ENCODE peak calls at places on chromosome 19, in four cellular contexts. N is AG10803, R is kidney epithelial cell, J is bronchial epithelial cell. Z is an unnamed sample.

GRCh38 chr19:412356-413355 is 3.7 kb upstream of the C2CD4C start:
- DNase-seq in N (no peak), R (no peak), J (no peak), Z (no peak)

GRCh38 chr19:35225951-35226350 is 2.6 kb downstream of the FAM187B start:
- DNase-seq in N (no peak), R (no peak), J (no peak), Z (no peak)

GRCh38 chr19:15923702-15924101 is 10.6 kb downstream of the CYP4F11 start:
- DNase-seq in N (no peak), R (no peak), J (no peak), Z (no peak)

GRCh38 chr19:46787331-46788100 is 878 bp downstream of the SLC1A5 start:
- DNase-seq in N (peak; percentile 76), R (no peak), J (peak; percentile 38), Z (no peak)

GRCh38 chr19:10501971-10502523 is 1.1 kb downstream of the KEAP1 start:
- DNase-seq in N (peak; percentile 46), R (no peak), J (no peak), Z (no peak)

GRCh38 chr19:14048439-14049153 is 13.3 kb downstream of the PALM3 start:
- DNase-seq in N (no peak), R (no peak), J (peak; percentile 21), Z (no peak)

GRCh38 chr19:47023448-47023794 is 3.8 kb downstream of the NPAS1 start:
- DNase-seq in N (no peak), R (no peak), J (no peak), Z (no peak)

GRCh38 chr19:29507081-29507860 is 18.5 kb upstream of the VSTM2B start:
- DNase-seq in N (no peak), R (no peak), J (no peak), Z (no peak)

GRCh38 chr19:35755550-35756371 is 1.1 kb downstream of the HSPB6 start:
- DNase-seq in N (peak; percentile 76), R (no peak), J (no peak), Z (no peak)

GRCh38 chr19:41144403-41144802 is 30.2 kb downstream of the CYP2F1 start:
- DNase-seq in N (peak; percentile 80), R (peak; percentile 26), J (peak; percentile 73), Z (peak; percentile 19)

GRCh38 chr19:30078381-30078910 is 136.4 kb downstream of the URI1 start:
- DNase-seq in N (no peak), R (no peak), J (no peak), Z (no peak)

GRCh38 chr19:39156230-39156890 is 30.8 kb downstream of the PAK4 start:
- DNase-seq in N (peak; percentile 8), R (no peak), J (peak; percentile 11), Z (no peak)

GRCh38 chr19:16988661-16989060 is 37.9 kb downstream of the CPAMD8 start:
- DNase-seq in N (no peak), R (no peak), J (no peak), Z (no peak)
- TF ChIP-seq CTCF in N (no peak), R (no peak), J (no peak), Z (no peak)

GRCh38 chr19:18771328-18772242 is 19.5 kb downstream of the COMP start:
- DNase-seq in N (no peak), R (no peak), J (no peak), Z (no peak)
- TF ChIP-seq CTCF in N (peak; percentile 20), R (peak; percentile 43), J (peak; percentile 25), Z (peak; percentile 23)

DNA sequence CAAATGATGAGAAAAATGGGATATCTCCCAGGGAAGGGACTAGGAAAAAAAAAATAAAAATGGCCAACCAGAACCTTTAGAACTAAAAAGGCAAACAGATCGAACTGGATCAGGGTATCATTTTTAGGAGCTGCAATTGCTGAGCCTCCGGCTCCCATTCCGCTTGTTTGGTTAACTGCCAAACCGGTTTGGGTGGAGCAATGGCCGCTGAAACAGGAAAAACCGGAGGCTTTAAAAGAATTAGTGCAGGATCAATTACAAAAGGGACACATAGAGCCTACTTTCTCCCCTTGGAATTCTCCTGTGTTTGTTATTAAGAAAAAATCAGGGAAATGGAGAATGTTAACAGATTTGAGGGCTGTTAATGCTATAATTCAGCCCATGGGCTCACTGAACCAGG is 12.7 kb upstream of the ZNF443 start:
- DNase-seq in N (no peak), R (no peak), J (peak; percentile 40), Z (no peak)
- TF ChIP-seq CTCF in N (no peak), R (no peak), J (no peak), Z (no peak)

GRCh38 chr19:45191324-45191845 is 12.8 kb downstream of the BLOC1S3 start:
- DNase-seq in N (no peak), R (no peak), J (peak; percentile 94), Z (no peak)

GRCh38 chr19:45184115-45184514 is 5.5 kb downstream of the BLOC1S3 start:
- DNase-seq in N (no peak), R (no peak), J (no peak), Z (no peak)

GRCh38 chr19:45186509-45187334 is 8.1 kb downstream of the BLOC1S3 start:
- DNase-seq in N (no peak), R (no peak), J (no peak), Z (peak; percentile 24)

GRCh38 chr19:45189971-45190370 is 11.4 kb downstream of the BLOC1S3 start:
- DNase-seq in N (no peak), R (no peak), J (no peak), Z (no peak)

DNA sequence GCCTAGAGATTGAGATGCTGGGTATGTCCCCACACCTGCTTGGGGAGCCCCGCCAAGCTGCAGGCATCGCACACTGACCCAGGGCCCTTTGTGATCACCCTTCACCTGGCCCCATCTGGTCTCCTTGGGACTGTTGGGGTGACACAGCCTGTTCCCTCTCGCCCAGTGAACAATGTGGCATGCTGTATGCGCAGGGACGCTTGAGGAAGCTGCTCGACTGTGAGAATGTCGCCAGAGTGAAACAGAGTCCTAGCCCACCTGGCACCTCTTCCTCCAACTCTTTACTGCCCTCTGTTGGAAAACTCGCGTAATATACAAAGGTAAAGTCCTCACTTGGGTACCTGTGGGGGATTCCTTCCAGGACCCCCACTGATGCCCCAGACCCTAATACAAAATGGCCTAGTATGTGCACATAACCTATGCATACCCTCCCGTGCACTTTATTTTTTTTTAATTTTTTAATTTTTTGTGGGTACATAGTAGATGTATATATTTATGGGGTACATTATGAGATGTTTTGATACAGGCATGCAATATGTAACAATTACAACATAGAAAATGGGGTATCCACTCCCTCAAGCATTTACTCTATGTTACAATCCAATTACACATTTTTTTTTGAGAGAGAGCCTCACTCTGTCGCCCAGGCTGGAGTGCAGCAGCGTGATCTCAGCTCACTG is 9.0 kb downstream of the BLOC1S3 start:
- DNase-seq in N (no peak), R (no peak), J (no peak), Z (no peak)
- TF ChIP-seq CTCF in N (peak; percentile 48), R (peak; percentile 72), J (peak; percentile 71), Z (peak; percentile 21)

GRCh38 chr19:49664171-49665070 is 1.2 kb downstream of the IRF3 start:
- DNase-seq in N (peak; percentile 69), R (no peak), J (peak; percentile 90), Z (no peak)
- TF ChIP-seq CTCF in N (peak; percentile 17), R (peak; percentile 7), J (peak; percentile 11), Z (peak; percentile 26)

Z was measured in AG04449.